ENCODE peak calls at places on chromosomes 5 and 9, in eight cellular contexts. E is heart right ventricle; S is activated CD4-positive, alpha-beta T cell treated with anti-CD3 and anti-CD28 coated beads, Interleukin-2, amount 10 ng/mL, durations not matched to agents 7 days and 5 days; K is NCI-H69; T is left kidney; L is OCI-LY7; V is left lobe of liver; P is activated T-helper 9 cell treated with anti-CD3 and anti-CD28 coated beads, Interleukin-2, amount 50 U/mL, for 16 hours. U is an unnamed sample.

GRCh38 chr5:62550103-62550502 is 28.5 kb upstream of the LRRC70 start:
- DNase-seq in E (no peak), S (no peak), K (no peak), T (no peak), L (no peak), V (no peak), P (no peak), U (no peak)

GRCh38 chr9:98536542-98537173 is 172.1 kb downstream of the GABBR2 start:
- DNase-seq in E (no peak), S (peak; percentile 35), K (peak; percentile 84), T (no peak), L (peak; percentile 5), V (no peak), P (no peak), U (no peak)

GRCh38 chr9:130264414-130265350 is 878 bp upstream of the HMCN2 start:
- DNase-seq in E (no peak), S (no peak), K (no peak), T (no peak), L (no peak), V (no peak), P (no peak), U (no peak)

GRCh38 chr5:36526537-36526936 is 79.9 kb upstream of the SLC1A3 start:
- DNase-seq in E (no peak), S (no peak), K (no peak), T (no peak), L (no peak), V (no peak), P (no peak), U (no peak)

GRCh38 chr5:35884125-35884788 is 27.6 kb downstream of the IL7R start:
- DNase-seq in E (no peak), S (no peak), K (peak; percentile 68), T (no peak), L (peak; percentile 98), V (no peak), P (no peak), U (peak; percentile 75)

GRCh38 chr5:64769856-64770255 is 1.1 kb downstream of the CWC27 start:
- DNase-seq in E (no peak), S (no peak), K (no peak), T (no peak), L (no peak), V (no peak), P (no peak), U (no peak)

GRCh38 chr5:133664422-133664821 is 52.1 kb upstream of the FSTL4 start:
- DNase-seq in E (no peak), S (no peak), K (peak; percentile 92), T (no peak), L (no peak), V (no peak), P (no peak), U (no peak)

GRCh38 chr5:16547200-16547842 is 69.5 kb downstream of the RETREG1 start:
- DNase-seq in E (no peak), S (no peak), K (no peak), T (no peak), L (no peak), V (no peak), P (no peak), U (no peak)

GRCh38 chr5:123120197-123120596 is 31.2 kb downstream of the PRDM6 start:
- DNase-seq in E (no peak), S (no peak), K (peak; percentile 75), T (peak; percentile 29), L (no peak), V (no peak), P (no peak), U (no peak)

GRCh38 chr5:34682926-34683623 is 26.9 kb downstream of the RAI14 start:
- DNase-seq in E (no peak), S (no peak), K (peak; percentile 81), T (peak; percentile 67), L (no peak), V (no peak), P (no peak), U (no peak)

GRCh38 chr5:39755986-39756385 is 331.2 kb upstream of the DAB2 start:
- DNase-seq in E (no peak), S (no peak), K (no peak), T (no peak), L (no peak), V (no peak), P (no peak), U (peak; percentile 64)

GRCh38 chr9:123776856-123777560 is 152.9 kb downstream of the DENND1A start:
- DNase-seq in E (no peak), S (no peak), K (peak; percentile 67), T (no peak), L (no peak), V (no peak), P (no peak), U (no peak)

GRCh38 chr5:167305591-167306213 is 985.7 kb upstream of the WWC1 start:
- DNase-seq in E (no peak), S (no peak), K (no peak), T (no peak), L (no peak), V (no peak), P (no peak), U (no peak)

GRCh38 chr5:179879690-179880010 is 21.0 kb upstream of the MRNIP start:
- DNase-seq in E (no peak), S (no peak), K (no peak), T (no peak), L (no peak), V (no peak), P (no peak), U (no peak)

GRCh38 chr9:115849679-115850412 is 303.7 kb upstream of the PAPPA start:
- DNase-seq in E (no peak), S (no peak), K (no peak), T (no peak), L (no peak), V (no peak), P (no peak), U (peak; percentile 36)

GRCh38 chr9:137140151-137141012 is 1.4 kb downstream of the GRIN1 start:
- DNase-seq in E (no peak), S (no peak), K (no peak), T (no peak), L (no peak), V (no peak), P (no peak), U (no peak)

GRCh38 chr9:99737649-99738048 is 84.0 kb upstream of the NR4A3 start:
- DNase-seq in E (no peak), S (no peak), K (no peak), T (no peak), L (no peak), V (no peak), P (no peak), U (no peak)

GRCh38 chr9:112945620-112946208 is 55.0 kb upstream of the SLC46A2 start:
- DNase-seq in E (no peak), S (no peak), K (peak; percentile 43), T (peak; percentile 9), L (no peak), V (no peak), P (no peak), U (no peak)

GRCh38 chr5:80124519-80124918 is 89.4 kb downstream of the THBS4 start:
- DNase-seq in E (no peak), S (no peak), K (no peak), T (no peak), L (no peak), V (no peak), P (no peak), U (no peak)

GRCh38 chr5:35009059-35009458 is 38.7 kb downstream of the AGXT2 start:
- DNase-seq in E (no peak), S (no peak), K (no peak), T (no peak), L (no peak), V (no peak), P (no peak), U (no peak)

GRCh38 chr9:38146844-38147243 is 77.8 kb upstream of the SHB start:
- DNase-seq in E (no peak), S (no peak), K (no peak), T (no peak), L (no peak), V (no peak), P (no peak), U (no peak)

GRCh38 chr5:98214240-98215051 is 559.0 kb upstream of the RGMB start:
- DNase-seq in E (no peak), S (no peak), K (peak; percentile 10), T (no peak), L (no peak), V (no peak), P (no peak), U (peak; percentile 12)

GRCh38 chr9:124284940-124285441 is 27.2 kb downstream of the NEK6 start:
- DNase-seq in E (no peak), S (no peak), K (no peak), T (no peak), L (no peak), V (no peak), P (no peak), U (peak; percentile 48)

GRCh38 chr5:9927106-9927505 is 297.0 kb upstream of the TAS2R1 start:
- DNase-seq in E (no peak), S (no peak), K (peak; percentile 13), T (peak; percentile 67), L (no peak), V (no peak), P (no peak), U (peak; percentile 15)

GRCh38 chr5:66821626-66822429 is 225.6 kb downstream of the MAST4 start:
- DNase-seq in E (no peak), S (peak; percentile 52), K (no peak), T (no peak), L (no peak), V (no peak), P (no peak), U (no peak)

GRCh38 chr5:111968459-111968858 is 211.5 kb upstream of the NREP start:
- DNase-seq in E (no peak), S (no peak), K (no peak), T (no peak), L (no peak), V (no peak), P (no peak), U (peak; percentile 65)